ENCODE peak calls at places on chromosome 6, in four cellular contexts. E is fibroblast of mammary gland, K is NCI-H1436 treated with DMSO at 0.1 percent for 48 hours, I is sigmoid colon. V is an unnamed sample.

GRCh38 chr6:37204014-37204751 is 34.2 kb downstream of the PIM1 start:
- DNase-seq in E (peak), I (no peak), K (no peak), V (no peak)

GRCh38 chr6:139533573-139534471 is 159.4 kb upstream of the CITED2 start:
- DNase-seq in K (no peak), I (no peak), E (peak), V (no peak)

GRCh38 chr6:37816599-37817375 is 2.7 kb upstream of the ZFAND3 start:
- DNase-seq in E (no peak), I (no peak), K (no peak), V (no peak)

GRCh38 chr6:135451617-135452190 is 45.8 kb downstream of the AHI1 start:
- DNase-seq in E (peak), K (no peak), I (no peak), V (no peak)

GRCh38 chr6:159095561-159096095 is 50.8 kb upstream of the TAGAP start:
- DNase-seq in K (no peak), I (no peak), E (no peak), V (peak)

GRCh38 chr6:38720295-38720694 is 5.2 kb downstream of the DNAH8 start:
- DNase-seq in I (no peak), E (no peak), K (no peak), V (no peak)

GRCh38 chr6:168131464-168132415 is 52.7 kb upstream of the FRMD1 start:
- DNase-seq in E (no peak), K (no peak), I (peak), V (peak)

GRCh38 chr6:158620963-158621693 is 23.4 kb downstream of the DYNLT1 start:
- DNase-seq in K (no peak), E (no peak), I (no peak), V (peak)

GRCh38 chr6:14841901-14842421 is 403.9 kb upstream of the JARID2 start:
- DNase-seq in I (peak), E (peak), K (no peak), V (no peak)

GRCh38 chr6:7505196-7505699 is 36.2 kb upstream of the DSP start:
- DNase-seq in I (no peak), K (no peak), E (peak), V (no peak)

GRCh38 chr6:42028234-42029061 is 21.9 kb upstream of the TAF8 start:
- DNase-seq in E (peak), K (no peak), I (no peak), V (no peak)

GRCh38 chr6:11298651-11299420 is 66.4 kb upstream of the NEDD9 start:
- DNase-seq in E (no peak), I (no peak), K (no peak), V (no peak)

GRCh38 chr6:112149719-112150263 is 62.4 kb downstream of the FAM229B start:
- DNase-seq in K (no peak), I (no peak), E (peak), V (no peak)